ENCODE peak calls at places on chromosome 9, in seven cellular contexts. H is MM.1S; B is CD8-positive, alpha-beta T cell; K is PC-3; I is tibial artery; Q is HepG2; R is CD4-positive, CD25-positive, alpha-beta regulatory T cell. E is an unnamed sample.

GRCh38 chr9:87140605-87141109 is 193.4 kb upstream of the GAS1 start:
- DNase-seq in H (no peak), B (no peak), K (peak; percentile 3), I (no peak), Q (no peak), R (no peak), E (no peak)

GRCh38 chr9:109477269-109478203 is 20.6 kb downstream of the PTPN3 start:
- DNase-seq in H (no peak), B (no peak), K (peak; percentile 79), I (no peak), Q (peak; percentile 97), R (no peak), E (no peak)

GRCh38 chr9:72554221-72554641 is 32.8 kb downstream of the TMC1 start:
- DNase-seq in H (no peak), B (no peak), K (peak; percentile 68), I (no peak), Q (peak; percentile 73), R (no peak), E (no peak)

GRCh38 chr9:70256123-70256551 is 2.6 kb upstream of the SMC5 start:
- DNase-seq in H (no peak), B (no peak), K (peak; percentile 79), I (no peak), Q (no peak), R (no peak), E (no peak)

GRCh38 chr9:76521906-76522305 is 62.9 kb downstream of the GCNT1 start:
- DNase-seq in H (no peak), B (no peak), K (no peak), I (no peak), Q (no peak), R (no peak), E (no peak)

GRCh38 chr9:5438301-5439162 is 807 bp upstream of the PLGRKT start:
- DNase-seq in H (peak; percentile 78), B (peak; percentile 22), K (no peak), I (no peak), Q (no peak), R (peak; percentile 46), E (no peak)

GRCh38 chr9:119365291-119366027 is 3.8 kb downstream of the BRINP1 start:
- DNase-seq in H (peak; percentile 15), B (no peak), K (peak; percentile 4), I (no peak), Q (peak; percentile 6), R (no peak), E (peak; percentile 56)

GRCh38 chr9:124332321-124332720 is 74.6 kb downstream of the NEK6 start:
- DNase-seq in H (no peak), B (no peak), K (no peak), I (no peak), Q (no peak), R (no peak), E (no peak)

GRCh38 chr9:5608298-5609254 is 20.3 kb upstream of the RIC1 start:
- DNase-seq in H (peak; percentile 45), B (no peak), K (no peak), I (no peak), Q (peak; percentile 49), R (no peak), E (no peak)

GRCh38 chr9:80650964-80651555 is 1038.3 kb downstream of the TLE1 start:
- DNase-seq in H (no peak), B (no peak), K (peak; percentile 22), I (no peak), Q (no peak), R (no peak), E (no peak)

GRCh38 chr9:89036383-89036782 is 45.1 kb downstream of the S1PR3 start:
- DNase-seq in H (no peak), B (no peak), K (no peak), I (no peak), Q (no peak), R (no peak), E (no peak)

GRCh38 chr9:7368410-7369292 is 430.9 kb downstream of the DMAC1 start:
- DNase-seq in H (no peak), B (no peak), K (no peak), I (no peak), Q (no peak), R (no peak), E (no peak)

GRCh38 chr9:8616419-8616818 is 816.8 kb upstream of the DMAC1 start:
- DNase-seq in H (no peak), B (no peak), K (no peak), I (no peak), Q (no peak), R (no peak), E (no peak)

GRCh38 chr9:125631391-125632085 is 75.5 kb downstream of the MAPKAP1 start:
- DNase-seq in H (peak; percentile 24), B (no peak), K (peak; percentile 56), I (no peak), Q (peak; percentile 62), R (no peak), E (peak; percentile 64)

GRCh38 chr9:127218818-127219217 is 45.8 kb upstream of the GARNL3 start:
- DNase-seq in H (no peak), B (no peak), K (no peak), I (peak; percentile 54), Q (no peak), R (no peak), E (peak; percentile 59)

GRCh38 chr9:79571309-79572031 is at the start of gene TLE4:
- DNase-seq in H (peak; percentile 100), B (peak; percentile 99), K (peak; percentile 97), I (peak; percentile 100), Q (peak; percentile 96), R (peak; percentile 100), E (peak; percentile 94)

GRCh38 chr9:99326917-99327189 is 104.8 kb downstream of the SEC61B start:
- DNase-seq in H (no peak), B (no peak), K (no peak), I (no peak), Q (no peak), R (no peak), E (no peak)

GRCh38 chr9:34511160-34511513 is 11.7 kb downstream of the ENHO start:
- DNase-seq in H (no peak), B (no peak), K (no peak), I (peak; percentile 16), Q (no peak), R (no peak), E (no peak)

GRCh38 chr9:34513567-34514214 is 9.1 kb downstream of the ENHO start:
- DNase-seq in H (no peak), B (no peak), K (peak; percentile 2), I (peak; percentile 54), Q (no peak), R (no peak), E (peak; percentile 84)

GRCh38 chr9:34514401-34514800 is 8.4 kb downstream of the ENHO start:
- DNase-seq in H (no peak), B (no peak), K (no peak), I (peak; percentile 41), Q (no peak), R (no peak), E (no peak)

GRCh38 chr9:34510506-34511159 is 12.2 kb downstream of the ENHO start:
- DNase-seq in H (no peak), B (no peak), K (no peak), I (peak; percentile 61), Q (no peak), R (no peak), E (no peak)

GRCh38 chr9:34512131-34513078 is 10.4 kb downstream of the ENHO start:
- DNase-seq in H (no peak), B (no peak), K (no peak), I (peak; percentile 29), Q (peak; percentile 66), R (no peak), E (peak; percentile 70)
- H3K27me3 ChIP-seq in H (peaks cover 2% of the 10 kb centered on the region), B (no peaks in the 10 kb centered on the region), K (no peaks in the 10 kb centered on the region), I (no peaks in the 10 kb centered on the region), Q (peaks cover 7% of the 10 kb centered on the region), R (no peaks in the 10 kb centered on the region), E (no peaks in the 10 kb centered on the region)

GRCh38 chr9:135081731-135082130 is 5.7 kb upstream of the OLFM1 start:
- DNase-seq in H (no peak), B (no peak), K (no peak), I (no peak), Q (no peak), R (no peak), E (no peak)

GRCh38 chr9:135080286-135081263 is 6.9 kb upstream of the OLFM1 start:
- DNase-seq in H (no peak), B (no peak), K (no peak), I (peak; percentile 53), Q (no peak), R (no peak), E (no peak)

GRCh38 chr9:135082536-135082935 is 4.9 kb upstream of the OLFM1 start:
- DNase-seq in H (no peak), B (no peak), K (no peak), I (peak; percentile 35), Q (no peak), R (no peak), E (no peak)

GRCh38 chr9:135079676-135080075 is 7.8 kb upstream of the OLFM1 start:
- DNase-seq in H (no peak), B (no peak), K (no peak), I (peak; percentile 41), Q (no peak), R (no peak), E (no peak)

DNA sequence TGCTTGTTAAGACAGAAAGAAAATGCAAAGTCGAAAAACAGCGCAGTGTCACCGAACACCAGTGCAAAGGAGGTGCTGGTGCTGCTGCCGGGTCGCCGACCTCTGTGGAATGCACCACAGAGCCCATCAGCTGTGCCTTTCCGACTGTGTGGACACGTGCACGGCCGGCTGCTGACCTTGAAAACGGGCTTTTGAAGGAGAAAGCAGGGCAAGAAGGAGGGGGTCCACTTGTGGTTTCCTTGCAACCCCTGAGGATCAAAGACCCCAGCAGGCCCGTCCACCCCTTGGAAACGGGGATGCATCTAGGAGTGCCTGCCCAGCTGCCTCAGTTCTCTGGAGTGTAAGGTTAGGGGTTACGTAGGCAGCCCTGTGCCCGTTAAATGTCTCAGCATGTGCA is 6.2 kb upstream of the OLFM1 start:
- DNase-seq in H (no peak), B (no peak), K (no peak), I (peak; percentile 34), Q (no peak), R (no peak), E (no peak)
- H3K27me3 ChIP-seq in H (peaks cover 94% of the 10 kb centered on the region), B (peaks cover 3% of the 10 kb centered on the region), K (peaks cover 11% of the 10 kb centered on the region), I (no peaks in the 10 kb centered on the region), Q (peaks cover 3% of the 10 kb centered on the region), R (no peaks in the 10 kb centered on the region), E (peaks cover 7% of the 10 kb centered on the region)

GRCh38 chr9:136666364-136667216 is 3.9 kb downstream of the EGFL7 start:
- DNase-seq in H (no peak), B (no peak), K (no peak), I (no peak), Q (no peak), R (no peak), E (peak; percentile 86)
- H3K27me3 ChIP-seq in H (peaks cover 87% of the 10 kb centered on the region), B (peaks cover 8% of the 10 kb centered on the region), K (no peaks in the 10 kb centered on the region), I (no peaks in the 10 kb centered on the region), Q (peaks cover 28% of the 10 kb centered on the region), R (no peaks in the 10 kb centered on the region), E (no peaks in the 10 kb centered on the region)

GRCh38 chr9:132488611-132489010 is 78.6 kb downstream of the CFAP77 start:
- DNase-seq in H (no peak), B (no peak), K (no peak), I (no peak), Q (no peak), R (no peak), E (peak; percentile 74)

GRCh38 chr9:132486706-132487350 is 76.8 kb downstream of the CFAP77 start:
- DNase-seq in H (no peak), B (peak; percentile 32), K (no peak), I (no peak), Q (no peak), R (no peak), E (peak; percentile 88)

GRCh38 chr9:132485454-132485853 is 75.4 kb downstream of the CFAP77 start:
- DNase-seq in H (no peak), B (no peak), K (no peak), I (no peak), Q (no peak), R (no peak), E (peak; percentile 62)

GRCh38 chr9:132487351-132487791 is 77.4 kb downstream of the CFAP77 start:
- DNase-seq in H (no peak), B (no peak), K (no peak), I (no peak), Q (no peak), R (no peak), E (no peak)

GRCh38 chr9:132489536-132489935 is 79.5 kb downstream of the CFAP77 start:
- DNase-seq in H (no peak), B (no peak), K (no peak), I (no peak), Q (no peak), R (no peak), E (no peak)
- H3K27me3 ChIP-seq in H (peaks cover 95% of the 10 kb centered on the region), B (peaks cover 13% of the 10 kb centered on the region), K (peaks cover 62% of the 10 kb centered on the region), I (no peaks in the 10 kb centered on the region), Q (peaks cover 5% of the 10 kb centered on the region), R (no peaks in the 10 kb centered on the region), E (no peaks in the 10 kb centered on the region)